ENCODE peak calls at places on chromosomes 7 and 10, in four cellular contexts. One of them, this sample, is unnamed.

GRCh38 chr10:14118953-14119352 is 211.8 kb downstream of the FRMD4A start:
- DNase-seq in NCI-H1105: no peak
- DNase-seq in breast epithelium: no peak
- DNase-seq in mammary epithelial cell: no peak
- DNase-seq in this sample: no peak

GRCh38 chr7:48118041-48118440 is 29.0 kb downstream of the UPP1 start:
- DNase-seq in NCI-H1105: no peak
- DNase-seq in breast epithelium: no peak
- DNase-seq in mammary epithelial cell: no peak
- DNase-seq in this sample: no peak

GRCh38 chr10:76944678-76945077 is 692.9 kb downstream of the KCNMA1 start:
- DNase-seq in NCI-H1105: no peak
- DNase-seq in breast epithelium: no peak
- DNase-seq in mammary epithelial cell: no peak
- DNase-seq in this sample: no peak

GRCh38 chr7:128164061-128164954 is 76.8 kb upstream of the LEP start:
- DNase-seq in NCI-H1105: no peak
- DNase-seq in breast epithelium: no peak
- DNase-seq in mammary epithelial cell: peak
- DNase-seq in this sample: peak

GRCh38 chr10:76202777-76203176 is 771.4 kb downstream of the LRMDA start:
- DNase-seq in NCI-H1105: no peak
- DNase-seq in breast epithelium: no peak
- DNase-seq in mammary epithelial cell: no peak
- DNase-seq in this sample: no peak

GRCh38 chr10:106942035-106942662 is 222.4 kb downstream of the SORCS1 start:
- DNase-seq in NCI-H1105: no peak
- DNase-seq in breast epithelium: no peak
- DNase-seq in mammary epithelial cell: no peak
- DNase-seq in this sample: no peak

GRCh38 chr7:121547341-121548092 is 151.4 kb upstream of the FAM3C start:
- DNase-seq in NCI-H1105: peak
- DNase-seq in breast epithelium: no peak
- DNase-seq in mammary epithelial cell: peak
- DNase-seq in this sample: no peak

GRCh38 chr10:101061814-101062230 is at the start of gene KAZALD1:
- DNase-seq in NCI-H1105: no peak
- DNase-seq in breast epithelium: no peak
- DNase-seq in mammary epithelial cell: no peak
- DNase-seq in this sample: no peak

GRCh38 chr7:150432915-150433892 is 17.2 kb upstream of the GIMAP8 start:
- DNase-seq in NCI-H1105: no peak
- DNase-seq in breast epithelium: no peak
- DNase-seq in mammary epithelial cell: no peak
- DNase-seq in this sample: no peak

GRCh38 chr10:89783406-89783805 is 82.0 kb downstream of the KIF20B start:
- DNase-seq in NCI-H1105: no peak
- DNase-seq in breast epithelium: no peak
- DNase-seq in mammary epithelial cell: no peak
- DNase-seq in this sample: no peak

GRCh38 chr7:12601302-12601869 is 30.9 kb downstream of the SCIN start:
- DNase-seq in NCI-H1105: no peak
- DNase-seq in breast epithelium: no peak
- DNase-seq in mammary epithelial cell: no peak
- DNase-seq in this sample: no peak

GRCh38 chr10:43681721-43682120 is 33.0 kb upstream of the ZNF32 start:
- DNase-seq in NCI-H1105: no peak
- DNase-seq in breast epithelium: no peak
- DNase-seq in mammary epithelial cell: no peak
- DNase-seq in this sample: no peak

GRCh38 chr10:71748671-71749191 is 24.6 kb downstream of the VSIR start:
- DNase-seq in NCI-H1105: no peak
- DNase-seq in breast epithelium: no peak
- DNase-seq in mammary epithelial cell: no peak
- DNase-seq in this sample: no peak

This sample was measured in T1000.